ENCODE peak calls at places on chromosomes 16 and 17, in four cellular contexts. One of them, this sample, is unnamed.

GRCh38 chr17:50206604-50207293 is 5.3 kb upstream of the COL1A1 start:
- DNase-seq in lung: no peak
- DNase-seq in mammary epithelial cell: no peak
- DNase-seq in effector memory CD4-positive, alpha-beta T cell: no peak
- DNase-seq in this sample: peak; percentile 79

GRCh38 chr17:6483507-6483906 is 39.3 kb downstream of the PIMREG start:
- DNase-seq in lung: no peak
- DNase-seq in mammary epithelial cell: no peak
- DNase-seq in effector memory CD4-positive, alpha-beta T cell: no peak
- DNase-seq in this sample: no peak

GRCh38 chr17:12709063-12709462 is 43.4 kb downstream of the MYOCD start:
- DNase-seq in lung: no peak
- DNase-seq in mammary epithelial cell: no peak
- DNase-seq in effector memory CD4-positive, alpha-beta T cell: no peak
- DNase-seq in this sample: no peak

GRCh38 chr16:2253293-2253692 is 1.9 kb upstream of the ECI1 start:
- DNase-seq in lung: no peak
- DNase-seq in mammary epithelial cell: no peak
- DNase-seq in effector memory CD4-positive, alpha-beta T cell: no peak
- DNase-seq in this sample: no peak

GRCh38 chr17:77696151-77696719 is 262.3 kb upstream of the TNRC6C start:
- DNase-seq in lung: no peak
- DNase-seq in mammary epithelial cell: no peak
- DNase-seq in effector memory CD4-positive, alpha-beta T cell: no peak
- DNase-seq in this sample: peak; percentile 85

GRCh38 chr17:30550512-30551273 is 73.5 kb downstream of the GOSR1 start:
- DNase-seq in lung: no peak
- DNase-seq in mammary epithelial cell: peak; percentile 42
- DNase-seq in effector memory CD4-positive, alpha-beta T cell: no peak
- DNase-seq in this sample: no peak

GRCh38 chr17:41578971-41579370 is 7.1 kb upstream of the KRT9 start:
- DNase-seq in lung: no peak
- DNase-seq in mammary epithelial cell: no peak
- DNase-seq in effector memory CD4-positive, alpha-beta T cell: no peak
- DNase-seq in this sample: no peak

GRCh38 chr17:49496183-49496865 is 1.2 kb downstream of the NGFR start:
- DNase-seq in lung: peak; percentile 60
- DNase-seq in mammary epithelial cell: peak; percentile 59
- DNase-seq in effector memory CD4-positive, alpha-beta T cell: peak; percentile 66
- DNase-seq in this sample: peak; percentile 90

GRCh38 chr16:77793417-77793816 is 5.1 kb downstream of the VAT1L start:
- DNase-seq in lung: no peak
- DNase-seq in mammary epithelial cell: no peak
- DNase-seq in effector memory CD4-positive, alpha-beta T cell: no peak
- DNase-seq in this sample: no peak

GRCh38 chr17:44279586-44280344 is 11.8 kb upstream of the SLC4A1 start:
- DNase-seq in lung: peak; percentile 57
- DNase-seq in mammary epithelial cell: peak; percentile 27
- DNase-seq in effector memory CD4-positive, alpha-beta T cell: no peak
- DNase-seq in this sample: no peak

DNA sequence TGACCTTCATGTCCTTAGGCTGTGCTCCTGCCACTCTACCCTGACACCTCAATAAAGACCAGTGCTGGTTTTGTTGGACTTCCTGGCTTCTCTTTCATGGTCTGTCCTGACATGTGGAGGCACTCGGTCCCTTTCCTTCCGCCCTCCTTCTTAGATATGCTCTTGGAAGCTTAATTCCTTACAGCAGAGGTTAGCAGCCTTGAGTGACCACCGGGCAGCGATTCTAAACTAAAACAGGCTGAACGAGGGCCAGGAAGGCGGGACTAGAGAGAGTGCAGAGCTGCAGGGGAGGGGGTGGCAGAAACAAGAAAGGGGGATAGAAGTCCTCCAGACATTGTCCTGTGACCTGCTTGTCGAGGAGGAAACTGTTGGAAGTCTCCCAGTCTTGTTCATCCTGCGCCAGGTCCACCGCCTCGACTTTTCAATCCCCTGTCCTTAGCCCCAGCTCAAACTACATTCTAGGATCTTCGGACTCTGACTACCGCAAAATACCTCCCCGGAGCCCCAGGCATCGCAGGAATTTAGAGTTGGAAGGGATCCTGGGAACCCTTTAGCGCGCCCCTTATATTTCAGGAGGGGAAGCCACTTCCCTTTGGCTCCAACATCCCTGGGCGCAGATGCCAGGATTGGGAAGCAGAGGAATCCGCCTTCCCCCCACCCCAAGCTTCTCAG is 1.2 kb downstream of the AHSP start:
- DNase-seq in lung: peak; percentile 30
- DNase-seq in mammary epithelial cell: no peak
- DNase-seq in effector memory CD4-positive, alpha-beta T cell: no peak
- DNase-seq in this sample: no peak
- H3K4me3 ChIP-seq in lung: no peak overlapping the region
- H3K4me3 ChIP-seq in mammary epithelial cell: no peak overlapping the region
- H3K4me3 ChIP-seq in effector memory CD4-positive, alpha-beta T cell: no peak overlapping the region
- H3K4me3 ChIP-seq in this sample: no peak overlapping the region

GRCh38 chr17:39675390-39676082 is 7.3 kb downstream of the PNMT start:
- DNase-seq in lung: no peak
- DNase-seq in mammary epithelial cell: no peak
- DNase-seq in effector memory CD4-positive, alpha-beta T cell: no peak
- DNase-seq in this sample: no peak

GRCh38 chr17:39677581-39678339 is 9.5 kb downstream of the PNMT start:
- DNase-seq in lung: no peak
- DNase-seq in mammary epithelial cell: no peak
- DNase-seq in effector memory CD4-positive, alpha-beta T cell: no peak
- DNase-seq in this sample: no peak

GRCh38 chr17:39674702-39675389 is 6.6 kb downstream of the PNMT start:
- DNase-seq in lung: no peak
- DNase-seq in mammary epithelial cell: no peak
- DNase-seq in effector memory CD4-positive, alpha-beta T cell: no peak
- DNase-seq in this sample: no peak

GRCh38 chr17:39677072-39677471 is 8.8 kb downstream of the PNMT start:
- DNase-seq in lung: no peak
- DNase-seq in mammary epithelial cell: no peak
- DNase-seq in effector memory CD4-positive, alpha-beta T cell: no peak
- DNase-seq in this sample: no peak

DNA sequence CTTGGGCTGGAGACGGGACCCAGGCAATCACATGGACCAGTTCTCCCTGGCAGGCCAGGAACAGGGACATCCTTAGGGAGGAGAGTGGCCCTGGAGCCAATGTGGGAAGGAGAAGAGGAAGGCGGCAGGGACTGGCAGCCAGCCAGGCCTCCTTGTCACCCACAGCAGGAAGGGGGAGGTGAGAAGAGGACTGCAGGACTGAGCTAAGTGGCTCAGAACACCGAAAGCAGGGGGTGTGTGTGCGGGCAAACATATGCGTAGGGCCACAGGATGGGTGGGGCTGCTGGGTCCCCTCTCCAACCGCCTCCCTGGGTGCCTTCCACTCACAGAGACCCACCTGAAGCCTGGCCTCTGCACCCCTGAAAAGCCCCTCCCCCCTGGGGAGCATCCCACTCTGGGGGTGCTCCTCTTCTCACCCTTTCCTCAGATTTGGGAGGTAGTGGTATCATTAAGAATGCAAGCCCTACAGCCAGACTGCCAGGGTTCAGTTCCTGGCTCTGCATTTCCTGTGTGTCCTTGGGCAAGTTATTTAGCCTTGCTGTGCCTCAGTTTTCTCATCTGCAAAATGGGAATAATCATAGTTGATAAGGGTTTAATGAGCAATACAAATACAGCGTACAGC is 8.1 kb downstream of the PNMT start:
- DNase-seq in lung: peak; percentile 79
- DNase-seq in mammary epithelial cell: no peak
- DNase-seq in effector memory CD4-positive, alpha-beta T cell: peak; percentile 17
- DNase-seq in this sample: no peak
- H3K4me1 ChIP-seq in lung: peaks cover 19% of the 10 kb centered on the region
- H3K4me1 ChIP-seq in mammary epithelial cell: peaks cover 3% of the 10 kb centered on the region
- H3K4me1 ChIP-seq in effector memory CD4-positive, alpha-beta T cell: peaks cover 33% of the 10 kb centered on the region
- H3K4me1 ChIP-seq in this sample: no peaks in the 10 kb centered on the region

GRCh38 chr16:49779979-49780378 is 75.9 kb downstream of the ZNF423 start:
- DNase-seq in lung: no peak
- DNase-seq in mammary epithelial cell: no peak
- DNase-seq in effector memory CD4-positive, alpha-beta T cell: no peak
- DNase-seq in this sample: no peak

GRCh38 chr16:49773534-49774486 is 82.1 kb downstream of the ZNF423 start:
- DNase-seq in lung: no peak
- DNase-seq in mammary epithelial cell: no peak
- DNase-seq in effector memory CD4-positive, alpha-beta T cell: no peak
- DNase-seq in this sample: no peak

GRCh38 chr16:49775581-49775980 is 80.3 kb downstream of the ZNF423 start:
- DNase-seq in lung: no peak
- DNase-seq in mammary epithelial cell: no peak
- DNase-seq in effector memory CD4-positive, alpha-beta T cell: no peak
- DNase-seq in this sample: no peak

GRCh38 chr16:49778202-49778601 is 77.7 kb downstream of the ZNF423 start:
- DNase-seq in lung: no peak
- DNase-seq in mammary epithelial cell: no peak
- DNase-seq in effector memory CD4-positive, alpha-beta T cell: no peak
- DNase-seq in this sample: no peak

GRCh38 chr16:49776085-49776501 is 79.8 kb downstream of the ZNF423 start:
- DNase-seq in lung: no peak
- DNase-seq in mammary epithelial cell: no peak
- DNase-seq in effector memory CD4-positive, alpha-beta T cell: no peak
- DNase-seq in this sample: no peak
- H3K36me3 ChIP-seq in lung: no peaks in the 10 kb centered on the region
- H3K36me3 ChIP-seq in mammary epithelial cell: no peaks in the 10 kb centered on the region
- H3K36me3 ChIP-seq in effector memory CD4-positive, alpha-beta T cell: no peaks in the 10 kb centered on the region
- H3K36me3 ChIP-seq in this sample: no peaks in the 10 kb centered on the region

DNA sequence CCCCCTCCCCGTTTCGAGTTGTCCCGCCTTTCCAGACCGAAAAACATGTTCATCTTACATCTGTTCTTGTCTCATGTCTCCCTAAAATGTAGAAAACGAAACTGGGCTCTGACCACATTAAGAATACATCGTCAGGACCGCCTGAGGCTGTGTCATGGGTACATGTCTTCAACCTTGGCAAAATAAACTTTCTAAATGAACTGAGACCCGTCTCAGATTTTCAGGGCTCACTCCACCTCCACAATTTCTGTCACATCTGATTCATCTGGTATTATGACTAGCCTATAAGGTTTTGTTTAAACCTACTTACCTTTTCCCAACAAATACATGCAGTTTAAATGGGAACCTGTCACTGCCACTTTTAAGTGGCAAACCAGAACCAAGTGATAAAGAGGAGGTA is 621 bp downstream of the SDR42E1 start:
- DNase-seq in lung: no peak
- DNase-seq in mammary epithelial cell: peak; percentile 17
- DNase-seq in effector memory CD4-positive, alpha-beta T cell: no peak
- DNase-seq in this sample: no peak
- H3K4me3 ChIP-seq in lung: peak overlapping the region; percentile 64
- H3K4me3 ChIP-seq in mammary epithelial cell: peak overlapping the region; percentile 76
- H3K4me3 ChIP-seq in effector memory CD4-positive, alpha-beta T cell: peak overlapping the region; percentile 76
- H3K4me3 ChIP-seq in this sample: no peak overlapping the region